ENCODE peak calls at places on chromosome 4, in six cellular contexts. I is AG08396; E is RWPE1; R is fibroblast of the conjunctiva; M is C1 segment of cervical spinal cord; N is activated CD4-positive, alpha-beta T cell treated with anti-CD3 and anti-CD28 coated beads, Interleukin-2, amount 50 U/mL, for 1 hour. O is an unnamed sample.

GRCh38 chr4:34362654-34363053 is 1881.7 kb downstream of the ARAP2 start:
- DNase-seq in I (no peak), E (no peak), R (no peak), M (no peak), N (no peak), O (no peak)

GRCh38 chr4:47913858-47914218 is 545 bp downstream of the NFXL1 start:
- DNase-seq in I (peak; percentile 17), E (peak; percentile 37), R (no peak), M (no peak), N (peak; percentile 14), O (peak; percentile 38)

GRCh38 chr4:53695540-53696463 is 104.5 kb upstream of the LNX1 start:
- DNase-seq in I (no peak), E (no peak), R (no peak), M (no peak), N (no peak), O (no peak)

GRCh38 chr4:85776579-85776978 is 301.6 kb downstream of the ARHGAP24 start:
- DNase-seq in I (no peak), E (peak; percentile 71), R (no peak), M (no peak), N (no peak), O (no peak)

GRCh38 chr4:960140-960735 is 13.1 kb downstream of the DGKQ start:
- DNase-seq in I (no peak), E (no peak), R (no peak), M (no peak), N (no peak), O (no peak)

GRCh38 chr4:1879491-1879890 is 8.3 kb downstream of the NSD2 start:
- DNase-seq in I (no peak), E (no peak), R (no peak), M (no peak), N (no peak), O (peak; percentile 18)

GRCh38 chr4:144399927-144400326 is 246.0 kb upstream of the HHIP start:
- DNase-seq in I (peak; percentile 5), E (peak; percentile 66), R (peak; percentile 67), M (no peak), N (no peak), O (peak; percentile 90)

GRCh38 chr4:159209249-159209648 is 106.4 kb downstream of the RAPGEF2 start:
- DNase-seq in I (no peak), E (no peak), R (no peak), M (no peak), N (no peak), O (no peak)